ENCODE peak calls at places on chromosomes 11 and 22, in seven cellular contexts. One of them, this sample, is unnamed.

GRCh38 chr22:49992921-49993648 is 19.5 kb downstream of the IL17REL start:
- DNase-seq in choroid plexus epithelial cell: peak
- DNase-seq in HS-27A: no peak
- DNase-seq in LoVo: peak
- DNase-seq in non-pigmented ciliary epithelial cell: no peak
- DNase-seq in mammary epithelial cell: peak
- DNase-seq in ACHN: peak
- DNase-seq in this sample: peak

GRCh38 chr11:1929621-1930447 is 10.3 kb downstream of the TNNT3 start:
- DNase-seq in non-pigmented ciliary epithelial cell: no peak
- DNase-seq in mammary epithelial cell: no peak
- DNase-seq in ACHN: no peak
- DNase-seq in HS-27A: no peak
- DNase-seq in LoVo: no peak
- DNase-seq in choroid plexus epithelial cell: no peak
- DNase-seq in this sample: no peak

GRCh38 chr11:12653729-12654128 is 20.5 kb upstream of the TEAD1 start:
- DNase-seq in ACHN: no peak
- DNase-seq in mammary epithelial cell: no peak
- DNase-seq in non-pigmented ciliary epithelial cell: no peak
- DNase-seq in choroid plexus epithelial cell: peak
- DNase-seq in LoVo: no peak
- DNase-seq in HS-27A: no peak
- DNase-seq in this sample: peak

GRCh38 chr22:39488563-39489083 is 13.5 kb upstream of the MIEF1 start:
- DNase-seq in mammary epithelial cell: no peak
- DNase-seq in ACHN: no peak
- DNase-seq in non-pigmented ciliary epithelial cell: no peak
- DNase-seq in LoVo: no peak
- DNase-seq in HS-27A: no peak
- DNase-seq in choroid plexus epithelial cell: no peak
- DNase-seq in this sample: no peak

GRCh38 chr11:123507043-123507442 is 77.0 kb downstream of the GRAMD1B start:
- DNase-seq in LoVo: no peak
- DNase-seq in choroid plexus epithelial cell: no peak
- DNase-seq in mammary epithelial cell: no peak
- DNase-seq in non-pigmented ciliary epithelial cell: no peak
- DNase-seq in ACHN: no peak
- DNase-seq in HS-27A: no peak
- DNase-seq in this sample: no peak

GRCh38 chr11:35006389-35007128 is 90.1 kb downstream of the PDHX start:
- DNase-seq in ACHN: no peak
- DNase-seq in choroid plexus epithelial cell: no peak
- DNase-seq in HS-27A: no peak
- DNase-seq in LoVo: no peak
- DNase-seq in non-pigmented ciliary epithelial cell: no peak
- DNase-seq in mammary epithelial cell: no peak
- DNase-seq in this sample: no peak

GRCh38 chr11:66333220-66333877 is 2.9 kb downstream of the RIN1 start:
- DNase-seq in ACHN: no peak
- DNase-seq in non-pigmented ciliary epithelial cell: no peak
- DNase-seq in LoVo: no peak
- DNase-seq in HS-27A: no peak
- DNase-seq in mammary epithelial cell: no peak
- DNase-seq in choroid plexus epithelial cell: no peak
- DNase-seq in this sample: no peak

GRCh38 chr11:133808393-133809140 is 36.7 kb downstream of the SPATA19 start:
- DNase-seq in non-pigmented ciliary epithelial cell: no peak
- DNase-seq in choroid plexus epithelial cell: peak
- DNase-seq in HS-27A: no peak
- DNase-seq in mammary epithelial cell: no peak
- DNase-seq in LoVo: no peak
- DNase-seq in ACHN: no peak
- DNase-seq in this sample: no peak

GRCh38 chr11:119933584-119933983 is 204.3 kb downstream of the TRIM29 start:
- DNase-seq in non-pigmented ciliary epithelial cell: no peak
- DNase-seq in choroid plexus epithelial cell: no peak
- DNase-seq in LoVo: no peak
- DNase-seq in ACHN: no peak
- DNase-seq in mammary epithelial cell: no peak
- DNase-seq in HS-27A: no peak
- DNase-seq in this sample: no peak

GRCh38 chr11:8281266-8281665 is 17.6 kb upstream of the LMO1 start:
- DNase-seq in mammary epithelial cell: no peak
- DNase-seq in non-pigmented ciliary epithelial cell: no peak
- DNase-seq in HS-27A: no peak
- DNase-seq in LoVo: no peak
- DNase-seq in choroid plexus epithelial cell: no peak
- DNase-seq in ACHN: no peak
- DNase-seq in this sample: no peak

GRCh38 chr22:42347281-42347824 is 76.9 kb upstream of the TCF20 start:
- DNase-seq in LoVo: no peak
- DNase-seq in ACHN: no peak
- DNase-seq in non-pigmented ciliary epithelial cell: no peak
- DNase-seq in mammary epithelial cell: no peak
- DNase-seq in HS-27A: no peak
- DNase-seq in choroid plexus epithelial cell: no peak
- DNase-seq in this sample: no peak

GRCh38 chr22:25068701-25069100 is 116.2 kb downstream of the KIAA1671 start:
- DNase-seq in ACHN: no peak
- DNase-seq in HS-27A: no peak
- DNase-seq in choroid plexus epithelial cell: no peak
- DNase-seq in mammary epithelial cell: no peak
- DNase-seq in non-pigmented ciliary epithelial cell: no peak
- DNase-seq in LoVo: no peak
- DNase-seq in this sample: no peak

GRCh38 chr22:19291580-19292261 is at the start of gene CLTCL1:
- DNase-seq in non-pigmented ciliary epithelial cell: no peak
- DNase-seq in mammary epithelial cell: peak
- DNase-seq in choroid plexus epithelial cell: peak
- DNase-seq in ACHN: peak
- DNase-seq in HS-27A: no peak
- DNase-seq in LoVo: peak
- DNase-seq in this sample: peak

GRCh38 chr11:44327730-44328691 is 18.1 kb upstream of the ALX4 start:
- DNase-seq in non-pigmented ciliary epithelial cell: no peak
- DNase-seq in ACHN: no peak
- DNase-seq in choroid plexus epithelial cell: no peak
- DNase-seq in mammary epithelial cell: no peak
- DNase-seq in HS-27A: no peak
- DNase-seq in LoVo: no peak
- DNase-seq in this sample: no peak

GRCh38 chr11:120651836-120652235 is 140.3 kb downstream of the GRIK4 start:
- DNase-seq in ACHN: no peak
- DNase-seq in LoVo: no peak
- DNase-seq in HS-27A: no peak
- DNase-seq in mammary epithelial cell: no peak
- DNase-seq in choroid plexus epithelial cell: no peak
- DNase-seq in non-pigmented ciliary epithelial cell: no peak
- DNase-seq in this sample: no peak

GRCh38 chr11:20119315-20119714 is 41.0 kb downstream of the DBX1 start:
- DNase-seq in non-pigmented ciliary epithelial cell: no peak
- DNase-seq in choroid plexus epithelial cell: no peak
- DNase-seq in mammary epithelial cell: no peak
- DNase-seq in HS-27A: no peak
- DNase-seq in LoVo: no peak
- DNase-seq in ACHN: no peak
- DNase-seq in this sample: no peak

GRCh38 chr11:69374110-69374981 is 80.4 kb downstream of the MYEOV start:
- DNase-seq in mammary epithelial cell: no peak
- DNase-seq in ACHN: no peak
- DNase-seq in non-pigmented ciliary epithelial cell: no peak
- DNase-seq in choroid plexus epithelial cell: no peak
- DNase-seq in HS-27A: no peak
- DNase-seq in LoVo: no peak
- DNase-seq in this sample: no peak

GRCh38 chr11:63961608-63962412 is 12.6 kb upstream of the COX8A start:
- DNase-seq in HS-27A: no peak
- DNase-seq in non-pigmented ciliary epithelial cell: no peak
- DNase-seq in choroid plexus epithelial cell: peak
- DNase-seq in mammary epithelial cell: peak
- DNase-seq in ACHN: no peak
- DNase-seq in LoVo: no peak
- DNase-seq in this sample: peak

GRCh38 chr11:64893194-64894069 is 15.0 kb upstream of the EHD1 start:
- DNase-seq in HS-27A: no peak
- DNase-seq in choroid plexus epithelial cell: no peak
- DNase-seq in non-pigmented ciliary epithelial cell: no peak
- DNase-seq in LoVo: peak
- DNase-seq in mammary epithelial cell: no peak
- DNase-seq in ACHN: peak
- DNase-seq in this sample: no peak

GRCh38 chr11:43681543-43681942 is 1.0 kb downstream of the HSD17B12 start:
- DNase-seq in LoVo: peak
- DNase-seq in mammary epithelial cell: no peak
- DNase-seq in choroid plexus epithelial cell: peak
- DNase-seq in non-pigmented ciliary epithelial cell: no peak
- DNase-seq in HS-27A: no peak
- DNase-seq in ACHN: peak
- DNase-seq in this sample: peak

GRCh38 chr22:20155330-20156041 is 4.6 kb upstream of the CCDC188 start:
- DNase-seq in mammary epithelial cell: peak
- DNase-seq in HS-27A: no peak
- DNase-seq in non-pigmented ciliary epithelial cell: no peak
- DNase-seq in choroid plexus epithelial cell: peak
- DNase-seq in ACHN: peak
- DNase-seq in LoVo: no peak
- DNase-seq in this sample: no peak

GRCh38 chr11:22078063-22078462 is 114.8 kb upstream of the ANO5 start:
- DNase-seq in ACHN: no peak
- DNase-seq in mammary epithelial cell: no peak
- DNase-seq in choroid plexus epithelial cell: no peak
- DNase-seq in non-pigmented ciliary epithelial cell: no peak
- DNase-seq in LoVo: no peak
- DNase-seq in HS-27A: no peak
- DNase-seq in this sample: no peak

GRCh38 chr11:134756811-134757540 is 344.9 kb upstream of the B3GAT1 start:
- DNase-seq in non-pigmented ciliary epithelial cell: no peak
- DNase-seq in mammary epithelial cell: no peak
- DNase-seq in choroid plexus epithelial cell: no peak
- DNase-seq in ACHN: no peak
- DNase-seq in HS-27A: no peak
- DNase-seq in LoVo: no peak
- DNase-seq in this sample: no peak

GRCh38 chr22:50048066-50048765 is 9.9 kb downstream of the TTLL8 start:
- DNase-seq in ACHN: no peak
- DNase-seq in LoVo: no peak
- DNase-seq in non-pigmented ciliary epithelial cell: no peak
- DNase-seq in HS-27A: no peak
- DNase-seq in choroid plexus epithelial cell: no peak
- DNase-seq in mammary epithelial cell: no peak
- DNase-seq in this sample: no peak

GRCh38 chr11:44817207-44817944 is 90.6 kb downstream of the TSPAN18 start:
- DNase-seq in mammary epithelial cell: no peak
- DNase-seq in HS-27A: peak
- DNase-seq in ACHN: no peak
- DNase-seq in choroid plexus epithelial cell: no peak
- DNase-seq in LoVo: no peak
- DNase-seq in non-pigmented ciliary epithelial cell: no peak
- DNase-seq in this sample: no peak

GRCh38 chr22:37043828-37044538 is 7.6 kb upstream of the KCTD17 start:
- DNase-seq in mammary epithelial cell: peak
- DNase-seq in non-pigmented ciliary epithelial cell: no peak
- DNase-seq in choroid plexus epithelial cell: peak
- DNase-seq in HS-27A: no peak
- DNase-seq in LoVo: peak
- DNase-seq in ACHN: peak
- DNase-seq in this sample: peak

GRCh38 chr11:3221408-3222002 is 2.9 kb upstream of the MRGPRG start:
- DNase-seq in choroid plexus epithelial cell: no peak
- DNase-seq in LoVo: no peak
- DNase-seq in non-pigmented ciliary epithelial cell: no peak
- DNase-seq in HS-27A: no peak
- DNase-seq in mammary epithelial cell: no peak
- DNase-seq in ACHN: no peak
- DNase-seq in this sample: no peak

GRCh38 chr22:43147821-43148220 is 3.5 kb upstream of the TSPO start:
- DNase-seq in ACHN: no peak
- DNase-seq in mammary epithelial cell: no peak
- DNase-seq in non-pigmented ciliary epithelial cell: no peak
- DNase-seq in choroid plexus epithelial cell: no peak
- DNase-seq in LoVo: no peak
- DNase-seq in HS-27A: no peak
- DNase-seq in this sample: no peak

GRCh38 chr11:36034572-36035331 is 90.9 kb downstream of the LDLRAD3 start:
- DNase-seq in non-pigmented ciliary epithelial cell: peak
- DNase-seq in choroid plexus epithelial cell: peak
- DNase-seq in HS-27A: peak
- DNase-seq in ACHN: peak
- DNase-seq in mammary epithelial cell: peak
- DNase-seq in LoVo: peak
- DNase-seq in this sample: peak

GRCh38 chr11:87445002-87445401 is 407.3 kb downstream of the TMEM135 start:
- DNase-seq in non-pigmented ciliary epithelial cell: no peak
- DNase-seq in ACHN: no peak
- DNase-seq in choroid plexus epithelial cell: peak
- DNase-seq in mammary epithelial cell: no peak
- DNase-seq in LoVo: no peak
- DNase-seq in HS-27A: peak
- DNase-seq in this sample: no peak

GRCh38 chr11:94537051-94537600 is 6.6 kb upstream of the FUT4 start:
- DNase-seq in LoVo: peak
- DNase-seq in non-pigmented ciliary epithelial cell: no peak
- DNase-seq in HS-27A: no peak
- DNase-seq in mammary epithelial cell: peak
- DNase-seq in choroid plexus epithelial cell: peak
- DNase-seq in ACHN: no peak
- DNase-seq in this sample: no peak